ENCODE peak calls at places on chromosomes 13 and 19, in seven cellular contexts. One of them, this sample, is unnamed.

GRCh38 chr13:107450931-107451330 is 764.4 kb downstream of the LIG4 start:
- DNase-seq in breast epithelium: no peak
- DNase-seq in AG10803: peak
- DNase-seq in GM10248: no peak
- DNase-seq in stimulated activated CD4-positive, alpha-beta T cell treated with anti-CD3 and anti-CD28 coated beads, TNF-alpha, amount 100 ng/mL, for 48 hours: no peak
- DNase-seq in SK-N-SH: no peak
- DNase-seq in heart right ventricle: no peak
- DNase-seq in this sample: no peak

GRCh38 chr19:36113895-36114762 is 546 bp downstream of the POLR2I start:
- DNase-seq in breast epithelium: peak
- DNase-seq in stimulated activated CD4-positive, alpha-beta T cell treated with anti-CD3 and anti-CD28 coated beads, TNF-alpha, amount 100 ng/mL, for 48 hours: peak
- DNase-seq in SK-N-SH: peak
- DNase-seq in AG10803: peak
- DNase-seq in GM10248: no peak
- DNase-seq in heart right ventricle: no peak
- DNase-seq in this sample: no peak

GRCh38 chr19:56321981-56322558 is 7.4 kb upstream of the ZSCAN5A start:
- DNase-seq in SK-N-SH: no peak
- DNase-seq in breast epithelium: no peak
- DNase-seq in stimulated activated CD4-positive, alpha-beta T cell treated with anti-CD3 and anti-CD28 coated beads, TNF-alpha, amount 100 ng/mL, for 48 hours: no peak
- DNase-seq in GM10248: peak
- DNase-seq in AG10803: no peak
- DNase-seq in heart right ventricle: no peak
- DNase-seq in this sample: no peak

GRCh38 chr13:73740681-73741080 is 393.5 kb downstream of the KLF12 start:
- DNase-seq in breast epithelium: no peak
- DNase-seq in stimulated activated CD4-positive, alpha-beta T cell treated with anti-CD3 and anti-CD28 coated beads, TNF-alpha, amount 100 ng/mL, for 48 hours: no peak
- DNase-seq in SK-N-SH: no peak
- DNase-seq in heart right ventricle: no peak
- DNase-seq in GM10248: no peak
- DNase-seq in AG10803: peak
- DNase-seq in this sample: no peak

GRCh38 chr19:7658219-7658686 is 10.6 kb upstream of the RETN start:
- DNase-seq in SK-N-SH: no peak
- DNase-seq in stimulated activated CD4-positive, alpha-beta T cell treated with anti-CD3 and anti-CD28 coated beads, TNF-alpha, amount 100 ng/mL, for 48 hours: no peak
- DNase-seq in AG10803: no peak
- DNase-seq in GM10248: peak
- DNase-seq in heart right ventricle: no peak
- DNase-seq in breast epithelium: no peak
- DNase-seq in this sample: no peak

GRCh38 chr13:40503966-40504591 is 162.4 kb downstream of the FOXO1 start:
- DNase-seq in GM10248: no peak
- DNase-seq in AG10803: peak
- DNase-seq in SK-N-SH: no peak
- DNase-seq in stimulated activated CD4-positive, alpha-beta T cell treated with anti-CD3 and anti-CD28 coated beads, TNF-alpha, amount 100 ng/mL, for 48 hours: no peak
- DNase-seq in heart right ventricle: no peak
- DNase-seq in breast epithelium: peak
- DNase-seq in this sample: no peak

GRCh38 chr19:33868821-33869412 is 72.2 kb downstream of the KCTD15 start:
- DNase-seq in heart right ventricle: peak
- DNase-seq in AG10803: peak
- DNase-seq in SK-N-SH: peak
- DNase-seq in stimulated activated CD4-positive, alpha-beta T cell treated with anti-CD3 and anti-CD28 coated beads, TNF-alpha, amount 100 ng/mL, for 48 hours: no peak
- DNase-seq in GM10248: no peak
- DNase-seq in breast epithelium: peak
- DNase-seq in this sample: no peak

GRCh38 chr19:49421039-49421877 is 2.0 kb downstream of the PTH2 start:
- DNase-seq in stimulated activated CD4-positive, alpha-beta T cell treated with anti-CD3 and anti-CD28 coated beads, TNF-alpha, amount 100 ng/mL, for 48 hours: peak
- DNase-seq in heart right ventricle: peak
- DNase-seq in SK-N-SH: peak
- DNase-seq in GM10248: no peak
- DNase-seq in AG10803: peak
- DNase-seq in breast epithelium: peak
- DNase-seq in this sample: no peak

GRCh38 chr19:2239173-2239572 is 2.5 kb downstream of the SF3A2 start:
- DNase-seq in heart right ventricle: no peak
- DNase-seq in SK-N-SH: no peak
- DNase-seq in AG10803: no peak
- DNase-seq in breast epithelium: no peak
- DNase-seq in stimulated activated CD4-positive, alpha-beta T cell treated with anti-CD3 and anti-CD28 coated beads, TNF-alpha, amount 100 ng/mL, for 48 hours: no peak
- DNase-seq in GM10248: no peak
- DNase-seq in this sample: no peak

GRCh38 chr13:97125051-97125809 is 96.9 kb upstream of the MBNL2 start:
- DNase-seq in GM10248: no peak
- DNase-seq in stimulated activated CD4-positive, alpha-beta T cell treated with anti-CD3 and anti-CD28 coated beads, TNF-alpha, amount 100 ng/mL, for 48 hours: peak
- DNase-seq in SK-N-SH: peak
- DNase-seq in heart right ventricle: no peak
- DNase-seq in AG10803: peak
- DNase-seq in breast epithelium: no peak
- DNase-seq in this sample: peak

GRCh38 chr13:110442946-110443632 is 118.4 kb downstream of the RAB20 start:
- DNase-seq in heart right ventricle: no peak
- DNase-seq in AG10803: peak
- DNase-seq in stimulated activated CD4-positive, alpha-beta T cell treated with anti-CD3 and anti-CD28 coated beads, TNF-alpha, amount 100 ng/mL, for 48 hours: no peak
- DNase-seq in breast epithelium: no peak
- DNase-seq in SK-N-SH: no peak
- DNase-seq in GM10248: no peak
- DNase-seq in this sample: no peak